ENCODE peak calls at places on chromosomes 6 and 20, in eight cellular contexts. M, A, R, J, O, Q, C and B are unnamed samples.

GRCh38 chr6:130906736-130907381 is 79.7 kb downstream of the SMLR1 start:
- DNase-seq in R (no peak), O (peak), Q (no peak), J (no peak), C (no peak), A (no peak), M (no peak), B (no peak)

GRCh38 chr6:34385793-34386195 is 6.7 kb downstream of the NUDT3 start:
- DNase-seq in A (no peak), O (no peak), C (no peak), R (no peak), Q (no peak), M (no peak), J (no peak), B (no peak)

GRCh38 chr6:118705799-118706481 is 54.5 kb upstream of the CEP85L start:
- DNase-seq in J (no peak), M (no peak), A (no peak), C (no peak), R (peak), O (peak), Q (no peak), B (no peak)

GRCh38 chr20:21184810-21185209 is 58.9 kb downstream of the KIZ start:
- DNase-seq in M (no peak), J (no peak), Q (no peak), A (no peak), R (no peak), O (no peak), C (peak), B (no peak)

GRCh38 chr20:52768649-52769048 is 203.5 kb upstream of the TSHZ2 start:
- DNase-seq in R (no peak), C (no peak), M (no peak), J (no peak), O (no peak), A (no peak), Q (no peak), B (no peak)

GRCh38 chr20:50916257-50916656 is 15.0 kb downstream of the ADNP start:
- DNase-seq in C (peak), J (no peak), R (peak), Q (no peak), O (no peak), M (no peak), A (no peak), B (no peak)

GRCh38 chr6:95589067-95589466 is 11.7 kb downstream of the MANEA start:
- DNase-seq in A (no peak), M (no peak), Q (no peak), R (no peak), J (no peak), O (no peak), C (no peak), B (no peak)

GRCh38 chr6:31113861-31114539 is 600 bp upstream of the PSORS1C1 start:
- DNase-seq in Q (no peak), O (peak), M (no peak), A (peak), R (no peak), J (peak), C (no peak), B (no peak)

GRCh38 chr20:51138576-51138975 is 115.7 kb upstream of the KCNG1 start:
- DNase-seq in M (no peak), Q (no peak), O (no peak), J (no peak), R (no peak), A (no peak), C (no peak), B (no peak)

GRCh38 chr6:24982231-24982630 is 46.5 kb upstream of the RIPOR2 start:
- DNase-seq in A (no peak), J (no peak), O (no peak), Q (no peak), R (peak), C (peak), M (no peak), B (no peak)

GRCh38 chr6:46963626-46964025 is 41.9 kb upstream of the ADGRF5 start:
- DNase-seq in R (no peak), O (peak), Q (no peak), A (no peak), C (no peak), M (no peak), J (no peak), B (no peak)

GRCh38 chr20:57383447-57384347 is 7.5 kb upstream of the RBM38 start:
- DNase-seq in Q (no peak), M (no peak), J (no peak), C (no peak), O (no peak), R (no peak), A (peak), B (no peak)

GRCh38 chr6:169857343-169858292 is 106.2 kb downstream of the ERMARD start:
- DNase-seq in C (no peak), A (peak), O (no peak), M (no peak), Q (no peak), R (no peak), J (no peak), B (no peak)

GRCh38 chr6:52681416-52681815 is 10.5 kb downstream of the TMEM14A start:
- DNase-seq in J (no peak), R (peak), M (no peak), O (no peak), A (no peak), Q (no peak), C (no peak), B (no peak)

GRCh38 chr6:122697458-122697857 is 82.1 kb upstream of the FABP7 start:
- DNase-seq in O (no peak), C (no peak), Q (no peak), M (no peak), J (no peak), R (no peak), A (no peak), B (no peak)

GRCh38 chr6:128516514-128516898 is 3.9 kb downstream of the PTPRK start:
- DNase-seq in C (peak), O (peak), M (peak), A (no peak), Q (no peak), J (no peak), R (peak), B (no peak)

GRCh38 chr6:92024071-92024470 is 1395.3 kb downstream of the EPHA7 start:
- DNase-seq in M (no peak), Q (no peak), C (no peak), A (no peak), R (no peak), O (no peak), J (no peak), B (no peak)

GRCh38 chr6:155024628-155025027 is 29.5 kb downstream of the TIAM2 start:
- DNase-seq in Q (no peak), A (no peak), O (no peak), C (no peak), M (no peak), J (no peak), R (no peak), B (no peak)

GRCh38 chr6:26421259-26422144 is 18.8 kb upstream of the BTN3A3 start:
- DNase-seq in O (peak), J (peak), C (peak), M (peak), R (peak), Q (peak), A (peak), B (no peak)

GRCh38 chr20:43721429-43722152 is 5.2 kb downstream of the GTSF1L start:
- DNase-seq in J (no peak), R (no peak), O (no peak), A (no peak), C (no peak), Q (no peak), M (no peak), B (no peak)

GRCh38 chr6:44367686-44368085 is 19.8 kb upstream of the CDC5L start:
- DNase-seq in Q (no peak), A (no peak), O (no peak), R (no peak), C (no peak), J (no peak), M (no peak), B (no peak)

GRCh38 chr6:51509597-51509996 is 577.8 kb downstream of the PKHD1 start:
- DNase-seq in A (no peak), R (no peak), M (no peak), Q (no peak), C (no peak), J (no peak), O (no peak), B (no peak)

GRCh38 chr6:148565321-148565926 is 181.4 kb upstream of the UST start:
- DNase-seq in M (no peak), J (no peak), A (no peak), Q (no peak), C (no peak), R (no peak), O (no peak), B (no peak)

GRCh38 chr6:11654876-11655275 is 117.3 kb downstream of the TMEM170B start:
- DNase-seq in R (no peak), M (no peak), J (no peak), O (peak), A (no peak), C (no peak), Q (no peak), B (no peak)

GRCh38 chr6:31829633-31830492 is 2.3 kb downstream of the HSPA1B start:
- DNase-seq in A (peak), O (peak), Q (no peak), C (no peak), J (peak), R (peak), M (peak), B (no peak)

GRCh38 chr6:54194067-54194466 is 82.8 kb downstream of the MLIP start:
- DNase-seq in Q (no peak), M (no peak), A (no peak), C (no peak), R (peak), O (peak), J (no peak), B (no peak)

GRCh38 chr6:92806254-92806653 is 613.1 kb downstream of the EPHA7 start:
- DNase-seq in M (no peak), R (no peak), Q (no peak), O (no peak), J (no peak), A (no peak), C (no peak), B (no peak)